ENCODE peak calls at places on chromosomes 5 and 9, in ten cellular contexts. Q, M, R, K, H, U, T, O, D and N are unnamed samples.

GRCh38 chr9:38244971-38245370 is 147.5 kb upstream of the ALDH1B1 start:
- DNase-seq in U (no peak), M (no peak), D (no peak), H (no peak), T (no peak), O (no peak), R (no peak), K (no peak), Q (no peak), N (no peak)

GRCh38 chr5:10424124-10424731 is 17.5 kb upstream of the ROPN1L start:
- DNase-seq in D (no peak), R (no peak), H (peak; percentile 54), O (no peak), T (no peak), U (no peak), Q (peak; percentile 52), K (peak; percentile 35), M (no peak), N (no peak)

GRCh38 chr5:102778478-102778877 is 23.4 kb downstream of the PAM start:
- DNase-seq in U (no peak), T (peak; percentile 74), M (no peak), Q (peak; percentile 71), K (no peak), D (no peak), R (no peak), O (no peak), H (peak; percentile 62), N (no peak)

GRCh38 chr5:17355585-17356346 is 138.3 kb downstream of the BASP1 start:
- DNase-seq in T (peak; percentile 37), O (no peak), Q (peak; percentile 68), U (no peak), H (no peak), R (no peak), D (no peak), K (no peak), M (no peak), N (no peak)

GRCh38 chr5:132770476-132771159 is 6.4 kb downstream of the SEPTIN8 start:
- DNase-seq in H (no peak), D (no peak), T (no peak), U (no peak), K (no peak), R (no peak), Q (no peak), O (no peak), M (no peak), N (no peak)

GRCh38 chr5:14399054-14399657 is 182.4 kb upstream of the OTULINL start:
- DNase-seq in T (no peak), O (peak; percentile 24), M (no peak), K (peak; percentile 51), Q (peak; percentile 74), H (peak; percentile 77), U (no peak), R (no peak), D (no peak), N (no peak)

GRCh38 chr5:8349855-8350254 is 480.9 kb downstream of the MTRR start:
- DNase-seq in O (no peak), K (no peak), D (no peak), M (no peak), Q (no peak), R (no peak), T (no peak), U (no peak), H (no peak), N (no peak)

GRCh38 chr5:150114102-150114641 is 27.8 kb upstream of the CSF1R start:
- DNase-seq in D (no peak), M (no peak), Q (no peak), T (no peak), U (peak; percentile 31), K (no peak), H (no peak), R (no peak), O (no peak), N (no peak)

GRCh38 chr5:135578685-135579341 is at the start of gene CXCL14:
- DNase-seq in D (no peak), M (no peak), T (no peak), O (no peak), Q (peak; percentile 87), K (no peak), U (peak; percentile 69), H (peak; percentile 88), R (no peak), N (no peak)

GRCh38 chr5:14178091-14178490 is 34.9 kb downstream of the TRIO start:
- DNase-seq in K (no peak), T (no peak), U (no peak), Q (no peak), H (no peak), O (no peak), R (no peak), M (no peak), D (no peak), N (no peak)

GRCh38 chr9:93467462-93467861 is 14.1 kb upstream of the FAM120AOS start:
- DNase-seq in K (no peak), M (no peak), H (no peak), R (no peak), T (no peak), Q (no peak), D (no peak), U (no peak), O (no peak), N (no peak)

GRCh38 chr5:124700930-124701458 is 45.4 kb downstream of the ZNF608 start:
- DNase-seq in T (no peak), O (no peak), R (no peak), D (no peak), U (no peak), K (no peak), M (no peak), H (no peak), Q (no peak), N (no peak)

GRCh38 chr5:150781706-150782614 is 3.4 kb downstream of the SMIM3 start:
- DNase-seq in M (no peak), H (peak; percentile 96), D (no peak), U (no peak), R (no peak), O (no peak), T (peak; percentile 89), Q (peak; percentile 95), K (no peak), N (no peak)

GRCh38 chr5:94086194-94086593 is 344.8 kb upstream of the POU5F2 start:
- DNase-seq in U (no peak), Q (no peak), T (no peak), M (no peak), R (no peak), D (no peak), H (no peak), K (no peak), O (no peak), N (no peak)